ENCODE peak calls at places on chromosomes 6 and 20, in eight cellular contexts. E, Q, I, C, V, N, F and P are unnamed samples.

GRCh38 chr6:130975325-130975724 is 87.7 kb downstream of the EPB41L2 start:
- DNase-seq in E (no peak), Q (peak; percentile 64), I (no peak), C (no peak), V (no peak), N (no peak), F (peak; percentile 31), P (no peak)

GRCh38 chr6:101761124-101761601 is 367.7 kb downstream of the GRIK2 start:
- DNase-seq in E (no peak), Q (peak; percentile 84), I (peak; percentile 52), C (no peak), V (no peak), N (no peak), F (peak; percentile 84), P (no peak)

GRCh38 chr6:109096198-109096597 is 891 bp downstream of the CEP57L1 start:
- DNase-seq in E (no peak), Q (peak; percentile 53), I (no peak), C (no peak), V (no peak), N (no peak), F (no peak), P (no peak)

GRCh38 chr6:46438245-46438644 is 53.0 kb downstream of the RCAN2 start:
- DNase-seq in E (no peak), Q (no peak), I (no peak), C (peak; percentile 16), V (no peak), N (no peak), F (no peak), P (no peak)

GRCh38 chr6:169991031-169991390 is 239.6 kb downstream of the ERMARD start:
- DNase-seq in E (no peak), Q (no peak), I (no peak), C (no peak), V (no peak), N (no peak), F (no peak), P (no peak)

GRCh38 chr6:27492776-27493175 is 19.9 kb upstream of the ZNF184 start:
- DNase-seq in E (no peak), Q (no peak), I (no peak), C (no peak), V (no peak), N (no peak), F (no peak), P (no peak)

GRCh38 chr6:53673138-53673801 is 7.7 kb upstream of the KLHL31 start:
- DNase-seq in E (no peak), Q (peak; percentile 49), I (peak; percentile 86), C (no peak), V (no peak), N (no peak), F (peak; percentile 85), P (no peak)

GRCh38 chr6:47633141-47633540 is 65.2 kb upstream of the ADGRF4 start:
- DNase-seq in E (no peak), Q (peak; percentile 23), I (no peak), C (no peak), V (no peak), N (no peak), F (no peak), P (no peak)

GRCh38 chr20:26276811-26277210 is 580.2 kb upstream of the ZNF337 start:
- DNase-seq in E (no peak), Q (peak; percentile 43), I (peak; percentile 1), C (no peak), V (no peak), N (no peak), F (no peak), P (no peak)

GRCh38 chr6:112781236-112781635 is 434.1 kb downstream of the RFPL4B start:
- DNase-seq in E (no peak), Q (peak; percentile 11), I (peak; percentile 57), C (no peak), V (no peak), N (no peak), F (peak; percentile 37), P (no peak)

GRCh38 chr6:169564453-169565240 is 137.2 kb downstream of the WDR27 start:
- DNase-seq in E (no peak), Q (no peak), I (no peak), C (no peak), V (no peak), N (no peak), F (no peak), P (no peak)

GRCh38 chr6:25312034-25312620 is 33.0 kb downstream of the CARMIL1 start:
- DNase-seq in E (no peak), Q (peak; percentile 71), I (no peak), C (no peak), V (no peak), N (no peak), F (peak; percentile 93), P (no peak)

GRCh38 chr6:34305982-34306702 is 57.3 kb upstream of the SMIM29 start:
- DNase-seq in E (no peak), Q (no peak), I (no peak), C (no peak), V (no peak), N (no peak), F (peak; percentile 52), P (no peak)

GRCh38 chr20:50654899-50655298 is 36.4 kb downstream of the RIPOR3 start:
- DNase-seq in E (no peak), Q (peak; percentile 65), I (no peak), C (no peak), V (no peak), N (no peak), F (no peak), P (no peak)

GRCh38 chr6:157029980-157030690 is 253.0 kb downstream of the ARID1B start:
- DNase-seq in E (no peak), Q (no peak), I (no peak), C (no peak), V (no peak), N (no peak), F (no peak), P (no peak)

DNA sequence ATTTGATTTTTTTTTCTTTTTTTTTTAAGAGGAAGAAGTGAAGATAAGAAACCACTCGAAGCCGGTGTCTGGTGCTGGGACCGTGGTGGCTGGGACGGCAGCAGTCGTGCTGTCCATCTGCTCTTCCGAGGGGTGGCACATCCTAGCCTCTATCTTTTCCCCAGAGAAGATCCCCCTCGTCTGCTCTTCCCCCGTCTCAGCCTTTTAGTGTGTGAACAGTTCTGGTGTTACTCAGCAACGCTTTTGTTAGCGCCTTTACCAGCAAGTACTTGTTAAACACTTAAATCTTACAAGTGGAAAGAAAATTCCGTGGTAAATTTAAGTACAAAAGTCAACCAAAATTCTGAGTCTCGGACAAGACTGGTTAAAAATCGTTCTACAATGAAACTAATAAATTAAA is 90.1 kb downstream of the RSPH3 start:
- DNase-seq in E (peak; percentile 21), Q (no peak), I (no peak), C (no peak), V (no peak), N (no peak), F (no peak), P (no peak)
- H3K27ac ChIP-seq in E (peak overlapping the region; percentile 94), Q (no peak overlapping the region), I (no peak overlapping the region), C (no peak overlapping the region), V (no peak overlapping the region), N (peak overlapping the region; percentile 84), F (no peak overlapping the region), P (no peak overlapping the region)

GRCh38 chr20:5677389-5677788 is 72.8 kb upstream of the SHLD1 start:
- DNase-seq in E (no peak), Q (no peak), I (no peak), C (no peak), V (no peak), N (no peak), F (no peak), P (no peak)
- H3K27ac ChIP-seq in E (peak overlapping the region; percentile 52), Q (no peak overlapping the region), I (no peak overlapping the region), C (no peak overlapping the region), V (no peak overlapping the region), N (no peak overlapping the region), F (no peak overlapping the region), P (no peak overlapping the region)

GRCh38 chr20:44528309-44528708 is 6.4 kb upstream of the SERINC3 start:
- DNase-seq in E (no peak), Q (no peak), I (no peak), C (no peak), V (no peak), N (no peak), F (no peak), P (no peak)

GRCh38 chr20:44532248-44532980 is 10.5 kb upstream of the SERINC3 start:
- DNase-seq in E (no peak), Q (peak; percentile 45), I (no peak), C (no peak), V (no peak), N (no peak), F (no peak), P (no peak)

GRCh38 chr20:44536139-44536538 is 14.3 kb upstream of the SERINC3 start:
- DNase-seq in E (no peak), Q (no peak), I (no peak), C (no peak), V (no peak), N (no peak), F (no peak), P (no peak)

GRCh38 chr20:44533928-44534327 is 12.1 kb upstream of the SERINC3 start:
- DNase-seq in E (no peak), Q (no peak), I (no peak), C (no peak), V (no peak), N (no peak), F (no peak), P (no peak)

DNA sequence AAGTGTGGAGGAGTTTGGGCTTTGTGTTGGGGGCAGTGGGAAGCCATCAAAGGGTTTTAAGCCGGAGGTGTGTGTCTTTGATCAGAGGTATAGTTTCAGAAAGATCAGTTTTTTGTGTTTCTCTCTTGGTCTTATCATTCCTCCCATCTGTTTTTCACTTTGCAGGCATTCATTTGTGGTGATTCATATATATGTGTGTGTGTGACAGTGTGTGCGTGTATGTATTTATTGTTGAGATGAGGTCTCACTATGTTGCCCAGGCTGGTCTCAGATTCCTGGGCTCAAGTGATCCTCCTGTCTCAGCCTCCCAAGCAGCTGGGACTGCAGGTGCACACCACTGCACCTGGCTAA is 11.1 kb upstream of the SERINC3 start:
- DNase-seq in E (no peak), Q (peak; percentile 56), I (peak; percentile 52), C (no peak), V (no peak), N (no peak), F (peak; percentile 29), P (no peak)
- H3K27ac ChIP-seq in E (no peak overlapping the region), Q (no peak overlapping the region), I (peak overlapping the region; percentile 21), C (peak overlapping the region; percentile 85), V (no peak overlapping the region), N (peak overlapping the region; percentile 66), F (no peak overlapping the region), P (no peak overlapping the region)

GRCh38 chr20:61725145-61725544 is 340.5 kb downstream of the TAF4 start:
- DNase-seq in E (no peak), Q (no peak), I (no peak), C (no peak), V (no peak), N (no peak), F (no peak), P (no peak)
- H3K27ac ChIP-seq in E (no peak overlapping the region), Q (no peak overlapping the region), I (no peak overlapping the region), C (no peak overlapping the region), V (no peak overlapping the region), N (no peak overlapping the region), F (no peak overlapping the region), P (no peak overlapping the region)